ENCODE peak calls at places on chromosomes 6 and 20, in seven cellular contexts. F is H1, Q is transverse colon, I is spleen, B is HepG2, X is stomach, P is GM23338. H is an unnamed sample.

GRCh38 chr20:38278150-38278549 is 17.6 kb upstream of the KIAA1755 start:
- DNase-seq in F (no peak), Q (no peak), I (no peak), B (no peak), X (no peak), P (peak; percentile 24), H (no peak)

GRCh38 chr20:43029161-43029560 is 160.5 kb downstream of the PTPRT start:
- DNase-seq in F (no peak), Q (no peak), I (no peak), B (no peak), X (no peak), P (no peak), H (no peak)

GRCh38 chr6:85464260-85464644 is 14.4 kb downstream of the NT5E start:
- DNase-seq in F (no peak), Q (no peak), I (no peak), B (no peak), X (no peak), P (no peak), H (no peak)

GRCh38 chr6:121344539-121344938 is 10.3 kb upstream of the TBC1D32 start:
- DNase-seq in F (no peak), Q (no peak), I (no peak), B (no peak), X (no peak), P (no peak), H (no peak)

GRCh38 chr6:46062312-46062711 is 46.7 kb upstream of the CLIC5 start:
- DNase-seq in F (no peak), Q (peak; percentile 52), I (no peak), B (no peak), X (no peak), P (no peak), H (no peak)

GRCh38 chr6:148700713-148701392 is 46.0 kb upstream of the UST start:
- DNase-seq in F (no peak), Q (peak; percentile 11), I (no peak), B (no peak), X (no peak), P (peak; percentile 37), H (no peak)

GRCh38 chr6:90468080-90468479 is 118.8 kb downstream of the MAP3K7 start:
- DNase-seq in F (no peak), Q (no peak), I (no peak), B (no peak), X (no peak), P (no peak), H (no peak)

GRCh38 chr6:97440590-97441176 is 157.7 kb upstream of the MMS22L start:
- DNase-seq in F (no peak), Q (no peak), I (no peak), B (peak; percentile 54), X (no peak), P (peak; percentile 79), H (no peak)

GRCh38 chr20:38888059-38888831 is 38.0 kb upstream of the FAM83D start:
- DNase-seq in F (no peak), Q (no peak), I (peak; percentile 70), B (peak; percentile 28), X (no peak), P (no peak), H (no peak)

GRCh38 chr6:10613693-10614092 is 80.7 kb downstream of the C6orf52 start:
- DNase-seq in F (no peak), Q (no peak), I (no peak), B (no peak), X (no peak), P (no peak), H (no peak)

GRCh38 chr6:137882225-137882961 is 15.3 kb downstream of the TNFAIP3 start:
- DNase-seq in F (no peak), Q (no peak), I (no peak), B (no peak), X (no peak), P (no peak), H (no peak)

GRCh38 chr6:163405412-163406309 is 8.9 kb upstream of the QKI start:
- DNase-seq in F (no peak), Q (peak; percentile 46), I (peak; percentile 92), B (peak; percentile 50), X (peak; percentile 69), P (peak; percentile 48), H (no peak)

GRCh38 chr20:39009348-39009747 is 47.2 kb downstream of the DHX35 start:
- DNase-seq in F (no peak), Q (no peak), I (no peak), B (no peak), X (no peak), P (no peak), H (no peak)

GRCh38 chr6:129368076-129368475 is 341.9 kb downstream of the ARHGAP18 start:
- DNase-seq in F (no peak), Q (no peak), I (no peak), B (no peak), X (no peak), P (no peak), H (no peak)

GRCh38 chr20:11261533-11262000 is 587.8 kb upstream of the JAG1 start:
- DNase-seq in F (no peak), Q (no peak), I (no peak), B (no peak), X (no peak), P (no peak), H (no peak)

DNA sequence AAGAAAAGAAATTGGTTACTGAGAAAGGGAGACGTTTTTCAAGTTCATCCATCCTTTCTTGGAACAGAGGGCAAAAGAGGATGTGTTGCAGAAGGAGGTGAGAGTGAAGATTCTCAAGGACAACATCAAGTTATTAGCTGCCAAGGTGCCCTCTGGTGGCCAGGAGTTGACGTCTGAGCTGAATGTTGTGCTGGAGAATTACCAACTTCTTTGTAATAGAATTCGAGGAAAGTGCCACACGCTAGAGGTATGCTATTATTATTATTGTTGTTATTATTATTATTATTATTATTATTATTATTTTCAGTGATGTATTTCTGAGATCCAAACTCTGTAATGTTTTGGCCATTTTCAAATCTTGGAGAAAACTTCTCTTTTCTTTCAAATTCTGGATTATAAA is 197.0 kb downstream of the UTRN start:
- DNase-seq in F (peak; percentile 69), Q (peak; percentile 81), I (peak; percentile 87), B (peak; percentile 69), X (peak; percentile 83), P (peak; percentile 89), H (peak; percentile 80)
- TF ChIP-seq POLR2AphosphoS5 in F (no peak), Q (no peak), I (peak; percentile 53), B (no peak), X (peak; percentile 36), P (no peak), H (no peak)

GRCh38 chr6:112468359-112468758 is 121.2 kb downstream of the RFPL4B start:
- DNase-seq in F (no peak), Q (no peak), I (no peak), B (no peak), X (no peak), P (peak; percentile 6), H (no peak)

GRCh38 chr6:112475083-112475482 is 128.0 kb downstream of the RFPL4B start:
- DNase-seq in F (no peak), Q (no peak), I (no peak), B (no peak), X (no peak), P (no peak), H (no peak)

GRCh38 chr6:112470396-112470795 is 123.3 kb downstream of the RFPL4B start:
- DNase-seq in F (no peak), Q (no peak), I (no peak), B (no peak), X (no peak), P (no peak), H (no peak)

GRCh38 chr6:112469306-112469705 is 122.2 kb downstream of the RFPL4B start:
- DNase-seq in F (no peak), Q (no peak), I (no peak), B (no peak), X (no peak), P (no peak), H (no peak)

GRCh38 chr6:112470950-112471349 is 123.8 kb downstream of the RFPL4B start:
- DNase-seq in F (no peak), Q (no peak), I (no peak), B (no peak), X (no peak), P (no peak), H (no peak)
- H3K36me3 ChIP-seq in F (no peaks in the 10 kb centered on the region), Q (no peaks in the 10 kb centered on the region), I (no peaks in the 10 kb centered on the region), B (no peaks in the 10 kb centered on the region), X (no peaks in the 10 kb centered on the region), P (no peaks in the 10 kb centered on the region), H (no peaks in the 10 kb centered on the region)

GRCh38 chr6:3337521-3338350 is 79.0 kb downstream of the PSMG4 start:
- DNase-seq in F (no peak), Q (no peak), I (no peak), B (peak; percentile 58), X (no peak), P (peak; percentile 58), H (no peak)

GRCh38 chr6:3340891-3341290 is 82.1 kb downstream of the PSMG4 start:
- DNase-seq in F (no peak), Q (no peak), I (no peak), B (peak; percentile 24), X (no peak), P (peak; percentile 46), H (no peak)

GRCh38 chr6:3340358-3340798 is 81.6 kb downstream of the PSMG4 start:
- DNase-seq in F (no peak), Q (no peak), I (no peak), B (no peak), X (no peak), P (no peak), H (no peak)

GRCh38 chr6:3343089-3343901 is 84.5 kb downstream of the PSMG4 start:
- DNase-seq in F (no peak), Q (no peak), I (no peak), B (no peak), X (no peak), P (no peak), H (no peak)

GRCh38 chr6:3341467-3341866 is 82.7 kb downstream of the PSMG4 start:
- DNase-seq in F (no peak), Q (no peak), I (no peak), B (no peak), X (no peak), P (peak; percentile 54), H (no peak)
- H3K4me1 ChIP-seq in F (peaks cover 20% of the 10 kb centered on the region), Q (peaks cover 44% of the 10 kb centered on the region), I (peaks cover 26% of the 10 kb centered on the region), B (peaks cover 75% of the 10 kb centered on the region), X (peaks cover 22% of the 10 kb centered on the region), P (peaks cover 78% of the 10 kb centered on the region), H (peaks cover 6% of the 10 kb centered on the region)

GRCh38 chr20:58998656-58999055 is 8.4 kb downstream of the CTSZ start:
- DNase-seq in F (no peak), Q (peak; percentile 3), I (no peak), B (no peak), X (no peak), P (no peak), H (no peak)

GRCh38 chr20:58994390-58995159 is 12.5 kb downstream of the CTSZ start:
- DNase-seq in F (no peak), Q (no peak), I (peak; percentile 72), B (no peak), X (no peak), P (no peak), H (no peak)

GRCh38 chr20:58995461-58996225 is 11.4 kb downstream of the CTSZ start:
- DNase-seq in F (no peak), Q (no peak), I (peak; percentile 44), B (peak; percentile 96), X (no peak), P (no peak), H (no peak)

GRCh38 chr20:58997141-58997770 is 9.8 kb downstream of the CTSZ start:
- DNase-seq in F (no peak), Q (no peak), I (no peak), B (no peak), X (no peak), P (peak; percentile 23), H (no peak)

DNA sequence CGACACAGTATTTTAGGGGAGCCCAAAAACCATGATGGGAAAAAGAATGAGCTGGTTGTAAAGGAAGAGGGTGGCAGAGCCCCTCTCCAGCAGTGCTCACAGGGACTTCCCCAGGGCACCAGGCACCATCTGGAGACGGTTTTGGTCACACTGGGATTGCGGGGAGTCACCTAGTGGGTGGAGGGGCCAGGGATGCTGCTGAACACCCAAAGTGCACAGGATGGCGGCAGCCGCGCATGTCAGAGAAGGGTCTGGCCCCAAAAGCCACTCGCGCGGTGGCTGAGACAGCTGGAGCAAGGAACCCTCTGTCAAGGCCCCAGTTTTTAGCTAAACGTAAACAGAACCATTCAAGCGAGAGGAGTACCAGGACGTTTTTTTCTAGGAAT is 10.8 kb downstream of the CTSZ start:
- DNase-seq in F (no peak), Q (no peak), I (no peak), B (no peak), X (no peak), P (no peak), H (no peak)
- TF ChIP-seq POLR2AphosphoS5 in F (no peak), Q (no peak), I (peak; percentile 19), B (peak; percentile 33), X (no peak), P (no peak), H (no peak)

H was measured in breast epithelium.